ENCODE peak calls at places on chromosome 18, in six cellular contexts. P is GM10248, O is HFF-Myc, W is lower leg skin, A is type B pancreatic cell, Y is WERI-Rb-1. C is an unnamed sample.

GRCh38 chr18:9788860-9789259 is 80.8 kb downstream of the RAB31 start:
- DNase-seq in W (no peak), P (no peak), Y (no peak), O (no peak), A (no peak), C (no peak)

GRCh38 chr18:10194592-10194991 is 259.8 kb upstream of the APCDD1 start:
- DNase-seq in Y (peak), A (no peak), P (no peak), W (no peak), O (no peak), C (no peak)

GRCh38 chr18:50268022-50268747 is 1.9 kb upstream of the CFAP53 start:
- DNase-seq in Y (peak), A (no peak), P (peak), O (no peak), W (peak), C (peak)

GRCh38 chr18:76130845-76131244 is 364.2 kb downstream of the ZNF516 start:
- DNase-seq in P (no peak), Y (no peak), A (no peak), W (no peak), O (no peak), C (no peak)

GRCh38 chr18:28193177-28193778 is 16.3 kb upstream of the CDH2 start:
- DNase-seq in Y (no peak), A (no peak), O (no peak), W (no peak), P (no peak), C (no peak)

GRCh38 chr18:7069191-7069590 is 48.4 kb downstream of the LAMA1 start:
- DNase-seq in A (no peak), W (no peak), Y (no peak), P (no peak), O (no peak), C (no peak)

GRCh38 chr18:77254711-77255110 is 5.1 kb downstream of the GALR1 start:
- DNase-seq in A (no peak), O (no peak), Y (no peak), P (no peak), W (no peak), C (no peak)

GRCh38 chr18:77366067-77366724 is 116.5 kb downstream of the GALR1 start:
- DNase-seq in P (no peak), Y (peak), A (no peak), O (no peak), W (no peak), C (no peak)

GRCh38 chr18:51614967-51615571 is 417.6 kb upstream of the MEX3C start:
- DNase-seq in Y (no peak), O (no peak), W (no peak), A (no peak), P (no peak), C (no peak)

GRCh38 chr18:49878567-49878966 is 65.2 kb upstream of the ACAA2 start:
- DNase-seq in O (no peak), A (no peak), P (no peak), W (peak), Y (no peak), C (no peak)

GRCh38 chr18:29191263-29191662 is 1014.3 kb upstream of the CDH2 start:
- DNase-seq in A (no peak), P (no peak), Y (peak), W (no peak), O (no peak), C (no peak)

GRCh38 chr18:59787998-59788875 is 91.0 kb upstream of the CCBE1 start:
- DNase-seq in A (no peak), O (peak), W (no peak), P (no peak), Y (no peak), C (no peak)

GRCh38 chr18:79720359-79720733 is 40.7 kb downstream of the CTDP1 start:
- DNase-seq in A (no peak), O (no peak), Y (no peak), W (no peak), P (no peak), C (no peak)

GRCh38 chr18:36288689-36289088 is 8.8 kb upstream of the FHOD3 start:
- DNase-seq in A (no peak), P (no peak), O (no peak), Y (no peak), W (no peak), C (no peak)

GRCh38 chr18:23071285-23071684 is 64.0 kb upstream of the CABLES1 start:
- DNase-seq in P (peak), O (peak), Y (no peak), A (no peak), W (no peak), C (no peak)

GRCh38 chr18:3747176-3747973 is 297.4 kb downstream of the TGIF1 start:
- DNase-seq in O (no peak), P (no peak), W (no peak), A (no peak), Y (no peak), C (no peak)

GRCh38 chr18:37124511-37124910 is 295.6 kb downstream of the KIAA1328 start:
- DNase-seq in W (no peak), O (no peak), Y (no peak), P (no peak), A (no peak), C (no peak)

GRCh38 chr18:13500891-13501887 is 225.2 kb downstream of the FAM210A start:
- DNase-seq in P (no peak), A (no peak), O (no peak), W (no peak), Y (no peak), C (no peak)

GRCh38 chr18:22728481-22729105 is 204.5 kb upstream of the RBBP8 start:
- DNase-seq in P (no peak), Y (no peak), W (no peak), A (no peak), O (no peak), C (no peak)

GRCh38 chr18:63422862-63423304 is 607 bp upstream of the VPS4B start:
- DNase-seq in Y (no peak), W (no peak), P (no peak), A (no peak), O (no peak), C (no peak)
- TF ChIP-seq CTCF in Y (peak), W (no peak), P (no peak), A (peak), O (no peak), C (no peak)

GRCh38 chr18:56872140-56872539 is 221.0 kb downstream of the WDR7 start:
- DNase-seq in P (no peak), A (no peak), W (no peak), Y (no peak), O (no peak), C (no peak)
- TF ChIP-seq CTCF in P (no peak), A (no peak), W (no peak), Y (no peak), O (no peak), C (no peak)

GRCh38 chr18:73841661-73842060 is 306.0 kb downstream of the FBXO15 start:
- DNase-seq in A (no peak), Y (no peak), O (no peak), P (no peak), W (no peak), C (no peak)
- TF ChIP-seq CTCF in A (peak), Y (no peak), O (peak), P (no peak), W (no peak), C (peak)

GRCh38 chr18:48668466-48669179 is 129.8 kb downstream of the CTIF start:
- DNase-seq in W (peak), A (no peak), Y (no peak), O (no peak), P (no peak), C (no peak)
- TF ChIP-seq CTCF in W (no peak), A (no peak), Y (peak), O (no peak), P (no peak), C (no peak)

GRCh38 chr18:33916200-33916599 is 308.5 kb downstream of the NOL4 start:
- DNase-seq in W (no peak), Y (peak), P (no peak), O (no peak), A (no peak), C (no peak)
- TF ChIP-seq CTCF in W (no peak), Y (peak), P (no peak), O (no peak), A (peak), C (no peak)

GRCh38 chr18:31819106-31819924 is 58.6 kb upstream of the SLC25A52 start:
- DNase-seq in A (no peak), W (no peak), P (peak), Y (no peak), O (peak), C (peak)

GRCh38 chr18:31821452-31822171 is 60.9 kb upstream of the SLC25A52 start:
- DNase-seq in W (no peak), A (no peak), Y (no peak), P (no peak), O (no peak), C (no peak)

GRCh38 chr18:31825772-31826171 is 65.1 kb upstream of the SLC25A52 start:
- DNase-seq in O (no peak), P (no peak), Y (no peak), W (no peak), A (no peak), C (no peak)

GRCh38 chr18:31819925-31820229 is 59.2 kb upstream of the SLC25A52 start:
- DNase-seq in Y (no peak), A (no peak), O (no peak), P (no peak), W (no peak), C (no peak)
- TF ChIP-seq CTCF in Y (no peak), A (peak), O (no peak), P (no peak), W (no peak), C (no peak)

DNA sequence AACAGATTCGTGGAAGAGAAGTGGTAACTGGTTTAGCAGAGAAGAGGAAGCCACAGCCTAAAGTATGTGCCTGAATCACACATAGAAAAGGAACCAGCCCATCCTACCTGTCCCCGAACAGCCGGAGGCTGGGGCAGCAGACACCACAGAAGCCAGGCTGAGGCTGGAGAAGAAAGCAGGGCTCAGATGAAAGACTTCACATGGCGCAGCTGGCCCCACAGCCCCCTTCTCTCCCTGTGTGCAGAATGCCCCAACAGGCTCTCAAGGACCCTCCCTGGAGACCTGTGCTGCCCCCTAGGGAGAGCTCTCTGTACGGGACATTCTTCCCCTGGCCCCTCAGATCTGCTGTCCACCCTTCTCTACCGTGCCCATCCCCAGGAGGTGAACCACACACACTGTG is 83.5 kb upstream of the RAB12 start:
- DNase-seq in O (no peak), W (no peak), P (no peak), Y (peak), A (no peak), C (peak)
- TF ChIP-seq CTCF in O (peak), W (no peak), P (peak), Y (peak), A (peak), C (peak)

DNA sequence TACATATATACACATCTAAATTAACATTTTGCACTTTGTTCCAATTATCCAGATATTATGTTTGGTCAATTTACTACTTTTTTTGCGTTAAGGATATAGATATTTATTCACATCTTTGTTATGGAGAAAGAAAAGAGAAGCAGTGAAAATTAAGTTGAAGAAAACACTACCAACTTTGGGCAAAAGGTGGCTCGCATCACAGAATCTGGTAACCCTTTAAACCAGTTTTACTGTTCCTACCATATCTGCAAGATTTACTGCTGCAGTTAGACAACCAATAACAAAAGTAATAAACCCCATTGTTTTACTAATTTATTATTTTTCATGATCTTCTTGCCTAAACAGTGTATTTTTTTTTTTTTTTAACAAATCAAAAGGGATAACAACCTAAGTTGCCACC is 53.6 kb downstream of the SMAD2 start:
- DNase-seq in Y (no peak), A (no peak), O (no peak), P (no peak), W (no peak), C (no peak)
- TF ChIP-seq CTCF in Y (no peak), A (peak), O (no peak), P (no peak), W (no peak), C (no peak)

C was measured in nephron progenitor cell.